ENCODE peak calls at places on chromosomes 5 and 9, in four cellular contexts. One of them, this sample, is unnamed.

GRCh38 chr9:96327694-96328352 is 25.8 kb upstream of the HSD17B3 start:
- DNase-seq in sigmoid colon: no peak
- DNase-seq in H1: no peak
- DNase-seq in K562: peak; percentile 67
- DNase-seq in this sample: peak; percentile 27

GRCh38 chr5:82168294-82168693 is 109.9 kb downstream of the RPS23 start:
- DNase-seq in sigmoid colon: no peak
- DNase-seq in H1: no peak
- DNase-seq in K562: no peak
- DNase-seq in this sample: no peak

GRCh38 chr5:133358271-133358670 is 254.1 kb downstream of the FSTL4 start:
- DNase-seq in sigmoid colon: no peak
- DNase-seq in H1: no peak
- DNase-seq in K562: no peak
- DNase-seq in this sample: no peak

GRCh38 chr5:67202830-67203229 is 6.2 kb upstream of the CD180 start:
- DNase-seq in sigmoid colon: no peak
- DNase-seq in H1: no peak
- DNase-seq in K562: no peak
- DNase-seq in this sample: no peak

GRCh38 chr9:108167136-108167900 is 677.7 kb upstream of the KLF4 start:
- DNase-seq in sigmoid colon: no peak
- DNase-seq in H1: no peak
- DNase-seq in K562: no peak
- DNase-seq in this sample: no peak

GRCh38 chr5:175236176-175236575 is 207.8 kb downstream of the DRD1 start:
- DNase-seq in sigmoid colon: no peak
- DNase-seq in H1: no peak
- DNase-seq in K562: no peak
- DNase-seq in this sample: no peak

GRCh38 chr9:92635760-92636159 is 34.2 kb downstream of the IPPK start:
- DNase-seq in sigmoid colon: peak; percentile 58
- DNase-seq in H1: no peak
- DNase-seq in K562: no peak
- DNase-seq in this sample: no peak

GRCh38 chr5:82802954-82803353 is 274.2 kb downstream of the TMEM167A start:
- DNase-seq in sigmoid colon: no peak
- DNase-seq in H1: no peak
- DNase-seq in K562: no peak
- DNase-seq in this sample: no peak

GRCh38 chr9:95242613-95243012 is 74.9 kb downstream of the FANCC start:
- DNase-seq in sigmoid colon: no peak
- DNase-seq in H1: no peak
- DNase-seq in K562: no peak
- DNase-seq in this sample: no peak

GRCh38 chr9:133835273-133835901 is 97.2 kb upstream of the SARDH start:
- DNase-seq in sigmoid colon: no peak
- DNase-seq in H1: no peak
- DNase-seq in K562: no peak
- DNase-seq in this sample: no peak

GRCh38 chr9:125620216-125620615 is 86.8 kb downstream of the MAPKAP1 start:
- DNase-seq in sigmoid colon: no peak
- DNase-seq in H1: no peak
- DNase-seq in K562: no peak
- DNase-seq in this sample: no peak

GRCh38 chr9:123002754-123003153 is 30.7 kb upstream of the GPR21 start:
- DNase-seq in sigmoid colon: no peak
- DNase-seq in H1: no peak
- DNase-seq in K562: peak; percentile 13
- DNase-seq in this sample: no peak

DNA sequence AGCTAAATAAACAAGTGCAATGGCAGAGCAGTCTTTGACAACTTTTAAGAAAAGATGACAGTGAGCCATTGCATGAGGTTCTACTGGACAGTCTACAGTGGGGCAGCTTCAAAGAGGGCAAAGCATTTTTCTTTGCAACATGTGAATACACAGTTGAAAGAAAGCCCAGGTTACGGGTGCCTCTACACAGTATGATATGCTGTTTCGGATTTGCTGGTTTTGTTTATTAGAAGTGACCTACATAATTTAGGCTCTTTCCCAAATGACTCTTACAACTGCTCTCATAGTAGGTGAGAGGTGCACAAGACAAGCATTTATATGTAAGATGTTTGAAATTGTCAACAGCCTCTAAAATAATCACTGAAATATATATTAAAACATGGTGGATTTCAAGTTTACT is 62.4 kb downstream of the MEF2C start:
- DNase-seq in sigmoid colon: no peak
- DNase-seq in H1: no peak
- DNase-seq in K562: no peak
- DNase-seq in this sample: no peak
- H3K36me3 ChIP-seq in sigmoid colon: no peaks in the 10 kb centered on the region
- H3K36me3 ChIP-seq in H1: no peaks in the 10 kb centered on the region
- H3K36me3 ChIP-seq in K562: peaks cover 22% of the 10 kb centered on the region
- H3K36me3 ChIP-seq in this sample: no peaks in the 10 kb centered on the region

DNA sequence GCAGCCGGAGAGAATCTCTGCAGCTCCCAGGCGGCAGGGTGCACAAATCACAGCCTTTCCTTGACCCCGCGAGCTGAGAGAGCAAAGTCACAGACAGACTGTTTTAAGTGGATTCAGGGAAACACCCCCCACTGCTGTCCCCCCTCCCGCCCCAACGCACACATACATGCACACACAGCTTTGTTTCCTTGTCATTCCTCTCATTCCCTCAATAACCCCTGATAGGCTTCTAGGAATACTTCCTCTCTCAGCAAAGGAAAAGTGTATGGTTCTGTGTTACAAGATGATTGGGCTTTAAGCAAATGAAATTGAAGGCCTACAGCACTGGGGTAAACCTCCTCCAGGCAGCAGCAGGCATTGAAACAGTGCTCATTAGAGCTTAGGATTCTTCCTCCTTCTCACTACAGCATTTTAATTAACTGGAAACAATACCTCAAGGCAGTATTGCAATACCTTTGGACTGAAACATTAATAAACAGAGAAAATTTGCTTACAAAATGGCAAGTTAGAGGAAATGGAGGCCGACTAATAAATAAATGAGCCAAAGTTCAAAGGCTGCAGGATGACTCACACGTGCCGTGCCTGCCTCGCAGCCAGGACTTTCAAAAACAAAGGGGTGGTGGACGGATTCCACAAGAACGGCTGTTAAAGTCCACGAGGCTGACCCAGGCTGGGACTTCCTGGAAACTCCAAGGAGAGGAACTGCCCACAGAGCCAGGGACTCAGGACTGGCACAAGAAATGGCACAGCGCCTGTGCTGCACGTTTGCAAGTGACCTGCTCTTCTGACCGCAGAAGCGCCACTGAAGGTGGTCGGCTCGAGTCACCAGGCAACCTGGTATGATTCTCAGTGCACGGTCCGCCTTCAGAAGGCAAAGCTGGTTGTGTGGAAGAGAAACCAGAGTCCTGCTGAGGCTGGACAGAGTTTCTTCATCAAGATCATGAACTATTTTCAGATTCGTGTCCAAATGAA is 236.2 kb downstream of the SYK start:
- DNase-seq in sigmoid colon: peak; percentile 89
- DNase-seq in H1: no peak
- DNase-seq in K562: no peak
- DNase-seq in this sample: peak; percentile 79
- TF ChIP-seq EP300 in sigmoid colon: no peak
- TF ChIP-seq EP300 in H1: no peak
- TF ChIP-seq EP300 in K562: no peak
- TF ChIP-seq EP300 in this sample: no peak

DNA sequence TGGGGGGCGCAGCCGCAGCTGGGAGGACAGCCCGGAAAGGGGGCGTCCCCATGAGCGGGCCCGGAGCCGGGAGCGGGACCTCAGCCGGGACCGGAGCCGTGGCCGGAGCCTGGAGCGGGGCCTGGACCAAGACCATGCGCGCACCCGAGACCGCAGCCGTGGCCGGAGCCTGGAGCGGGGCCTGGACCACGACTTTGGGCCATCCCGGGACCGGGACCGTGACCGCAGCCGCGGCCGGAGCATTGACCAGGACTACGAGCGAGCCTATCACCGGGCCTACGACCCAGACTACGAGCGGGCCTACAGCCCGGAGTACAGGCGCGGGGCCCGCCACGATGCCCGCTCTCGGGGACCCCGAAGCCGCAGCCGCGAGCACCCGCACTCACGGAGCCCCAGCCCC is 47.0 kb downstream of the TJP2 start:
- DNase-seq in sigmoid colon: no peak
- DNase-seq in H1: no peak
- DNase-seq in K562: no peak
- DNase-seq in this sample: no peak
- H3K36me3 ChIP-seq in sigmoid colon: no peaks in the 10 kb centered on the region
- H3K36me3 ChIP-seq in H1: peaks cover 10% of the 10 kb centered on the region
- H3K36me3 ChIP-seq in K562: peaks cover 38% of the 10 kb centered on the region
- H3K36me3 ChIP-seq in this sample: peaks cover 4% of the 10 kb centered on the region

GRCh38 chr5:159209438-159210305 is at the start of gene RNF145:
- DNase-seq in sigmoid colon: peak; percentile 92
- DNase-seq in H1: no peak
- DNase-seq in K562: peak; percentile 95
- DNase-seq in this sample: peak; percentile 89
- TF ChIP-seq EP300 in sigmoid colon: no peak
- TF ChIP-seq EP300 in H1: no peak
- TF ChIP-seq EP300 in K562: no peak
- TF ChIP-seq EP300 in this sample: no peak

GRCh38 chr5:34806532-34806931 is 32.4 kb upstream of the TTC23L start:
- DNase-seq in sigmoid colon: no peak
- DNase-seq in H1: no peak
- DNase-seq in K562: no peak
- DNase-seq in this sample: no peak
- H3K36me3 ChIP-seq in sigmoid colon: no peaks in the 10 kb centered on the region
- H3K36me3 ChIP-seq in H1: peaks cover 25% of the 10 kb centered on the region
- H3K36me3 ChIP-seq in K562: peaks cover 10% of the 10 kb centered on the region
- H3K36me3 ChIP-seq in this sample: no peaks in the 10 kb centered on the region

GRCh38 chr5:40217509-40217908 is 462.2 kb upstream of the PTGER4 start:
- DNase-seq in sigmoid colon: no peak
- DNase-seq in H1: no peak
- DNase-seq in K562: no peak
- DNase-seq in this sample: no peak
- TF ChIP-seq EP300 in sigmoid colon: no peak
- TF ChIP-seq EP300 in H1: no peak
- TF ChIP-seq EP300 in K562: no peak
- TF ChIP-seq EP300 in this sample: no peak

GRCh38 chr9:137812356-137813023 is 65.1 kb upstream of the CACNA1B start:
- DNase-seq in sigmoid colon: no peak
- DNase-seq in H1: no peak
- DNase-seq in K562: no peak
- DNase-seq in this sample: no peak

GRCh38 chr9:137811283-137811870 is 66.2 kb upstream of the CACNA1B start:
- DNase-seq in sigmoid colon: no peak
- DNase-seq in H1: no peak
- DNase-seq in K562: no peak
- DNase-seq in this sample: no peak

GRCh38 chr9:137807721-137808703 is 69.6 kb upstream of the CACNA1B start:
- DNase-seq in sigmoid colon: no peak
- DNase-seq in H1: no peak
- DNase-seq in K562: no peak
- DNase-seq in this sample: no peak

GRCh38 chr9:137813167-137813566 is 64.4 kb upstream of the CACNA1B start:
- DNase-seq in sigmoid colon: no peak
- DNase-seq in H1: no peak
- DNase-seq in K562: no peak
- DNase-seq in this sample: no peak

DNA sequence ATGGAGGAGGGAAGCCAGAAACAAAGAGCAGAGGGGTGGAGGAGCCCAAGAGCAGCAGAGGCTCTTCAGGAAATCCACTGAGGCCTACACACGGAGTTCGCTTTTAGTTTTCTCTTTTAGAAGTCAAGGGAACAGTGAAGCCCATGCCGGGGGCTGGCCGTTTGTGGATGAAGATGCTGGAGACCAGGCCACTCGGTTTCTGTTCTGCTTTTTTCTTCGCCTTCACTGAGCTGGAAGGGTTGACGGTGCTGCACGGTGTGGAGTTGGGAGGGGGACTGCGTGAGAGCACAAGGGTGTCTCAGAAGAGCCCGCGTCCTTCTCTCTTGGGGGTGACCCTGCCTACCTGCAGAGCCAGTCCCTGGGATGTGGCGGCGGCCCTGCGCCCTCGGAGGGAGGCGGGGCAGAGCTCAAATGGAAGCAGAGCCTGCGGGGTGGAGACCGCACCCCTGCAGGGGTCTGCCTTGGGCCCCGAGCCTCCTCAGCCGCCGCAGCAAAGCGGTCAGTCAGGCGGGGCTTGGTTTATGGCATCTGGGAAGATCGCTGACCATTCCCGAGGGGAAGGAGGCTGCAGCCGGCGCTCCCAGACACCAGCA is 68.4 kb upstream of the CACNA1B start:
- DNase-seq in sigmoid colon: no peak
- DNase-seq in H1: no peak
- DNase-seq in K562: no peak
- DNase-seq in this sample: no peak
- H3K36me3 ChIP-seq in sigmoid colon: peaks cover 16% of the 10 kb centered on the region
- H3K36me3 ChIP-seq in H1: peaks cover 14% of the 10 kb centered on the region
- H3K36me3 ChIP-seq in K562: peaks cover 50% of the 10 kb centered on the region
- H3K36me3 ChIP-seq in this sample: peaks cover 6% of the 10 kb centered on the region

DNA sequence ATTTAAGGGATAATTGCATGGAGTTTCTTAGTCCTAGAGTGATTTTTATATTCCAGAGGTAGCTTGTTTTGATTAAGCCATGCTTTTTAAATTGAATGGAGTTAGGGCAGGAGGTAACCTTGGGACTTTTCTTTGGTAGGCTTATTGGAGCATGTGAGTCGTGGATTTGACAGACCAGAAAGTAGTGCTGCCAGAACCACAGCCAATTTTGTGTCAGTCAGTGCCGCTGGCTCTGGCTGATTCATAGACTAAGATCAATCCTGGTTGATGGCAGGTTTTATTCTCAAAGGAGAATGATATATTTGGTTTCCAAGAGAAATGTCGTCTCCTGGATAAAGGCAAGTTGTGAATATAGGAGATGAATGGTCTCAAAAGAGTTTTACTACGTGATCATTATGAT is 20.3 kb downstream of the RAI14 start:
- DNase-seq in sigmoid colon: no peak
- DNase-seq in H1: no peak
- DNase-seq in K562: no peak
- DNase-seq in this sample: no peak
- TF ChIP-seq EP300 in sigmoid colon: no peak
- TF ChIP-seq EP300 in H1: no peak
- TF ChIP-seq EP300 in K562: no peak
- TF ChIP-seq EP300 in this sample: no peak

DNA sequence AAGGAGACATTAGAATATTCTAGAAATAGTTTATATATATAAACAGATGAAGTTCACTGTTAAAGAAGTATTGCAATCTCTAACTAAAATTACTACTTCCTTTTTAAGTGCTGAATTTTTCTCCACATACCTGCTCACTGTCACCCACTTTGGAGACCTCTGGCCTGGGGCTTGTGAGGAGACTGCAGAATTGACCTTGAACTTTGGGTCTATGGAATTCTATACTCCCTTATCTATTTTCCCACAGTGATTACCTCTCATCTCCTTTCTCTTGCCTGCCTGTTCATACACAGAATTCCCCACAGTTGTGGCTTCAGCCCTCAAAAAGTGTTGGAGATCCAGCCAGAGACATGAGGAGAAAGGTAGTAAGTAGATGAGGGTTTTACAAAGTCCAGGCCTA is 45.4 kb downstream of the LARP1 start:
- DNase-seq in sigmoid colon: no peak
- DNase-seq in H1: no peak
- DNase-seq in K562: no peak
- DNase-seq in this sample: no peak
- H3K36me3 ChIP-seq in sigmoid colon: peaks cover 45% of the 10 kb centered on the region
- H3K36me3 ChIP-seq in H1: peaks cover 72% of the 10 kb centered on the region
- H3K36me3 ChIP-seq in K562: peaks cover 94% of the 10 kb centered on the region
- H3K36me3 ChIP-seq in this sample: peaks cover 78% of the 10 kb centered on the region

GRCh38 chr5:142277796-142278195 is 47.0 kb downstream of the SPRY4 start:
- DNase-seq in sigmoid colon: no peak
- DNase-seq in H1: no peak
- DNase-seq in K562: no peak
- DNase-seq in this sample: no peak
- TF ChIP-seq EP300 in sigmoid colon: no peak
- TF ChIP-seq EP300 in H1: no peak
- TF ChIP-seq EP300 in K562: no peak
- TF ChIP-seq EP300 in this sample: no peak